ENCODE peak calls at places on chromosomes 12 and 14, in five cellular contexts. S, A, K, M and Z are unnamed samples.

GRCh38 chr14:23443411-23443812 is 8.0 kb upstream of the MYH7 start:
- DNase-seq in S (no peak), A (no peak), M (no peak), K (no peak), Z (no peak)

GRCh38 chr12:101877816-101878811 is 734 bp downstream of the DRAM1 start:
- DNase-seq in M (no peak), S (peak), K (no peak), A (peak), Z (no peak)

GRCh38 chr12:9237286-9237685 is 29.1 kb upstream of the PZP start:
- DNase-seq in K (no peak), M (no peak), S (no peak), A (no peak), Z (no peak)

GRCh38 chr12:103529306-103529705 is 33.5 kb upstream of the C12orf42 start:
- DNase-seq in S (no peak), K (no peak), M (no peak), A (no peak), Z (no peak)

GRCh38 chr12:31204995-31205582 is 120.9 kb downstream of the SINHCAF start:
- DNase-seq in M (no peak), S (peak), K (no peak), A (no peak), Z (no peak)

GRCh38 chr12:121124402-121125109 is 8.1 kb upstream of the P2RX7 start:
- DNase-seq in A (no peak), S (peak), M (no peak), K (no peak), Z (no peak)

GRCh38 chr14:93938766-93939303 is 11.7 kb downstream of the FAM181A start:
- DNase-seq in M (no peak), A (no peak), S (no peak), K (no peak), Z (no peak)

GRCh38 chr12:40149673-40150260 is 43.9 kb upstream of the SLC2A13 start:
- DNase-seq in M (no peak), K (no peak), A (no peak), S (no peak), Z (no peak)

GRCh38 chr12:54385251-54385914 is 850 bp upstream of the ZNF385A start:
- DNase-seq in A (peak), S (no peak), M (no peak), K (no peak), Z (no peak)

GRCh38 chr12:122830517-122831214 is 4.6 kb upstream of the HIP1R start:
- DNase-seq in A (peak), M (no peak), K (no peak), S (peak), Z (no peak)

GRCh38 chr14:74507085-74507484 is 13.5 kb downstream of the ISCA2 start:
- DNase-seq in S (no peak), K (no peak), A (no peak), M (no peak), Z (no peak)